ENCODE peak calls at places on chromosomes 16 and 17, in nine cellular contexts. A, I, X, O, C, R, D, Q and N are unnamed samples.

GRCh38 chr17:19683117-19683516 is 33.3 kb downstream of the SLC47A2 start:
- DNase-seq in A (peak; percentile 4), I (no peak), X (no peak), O (no peak), C (no peak), R (no peak), D (no peak), Q (no peak), N (no peak)

GRCh38 chr16:88320947-88321634 is 61.7 kb upstream of the ZNF469 start:
- DNase-seq in A (no peak), I (no peak), X (no peak), O (no peak), C (no peak), R (no peak), D (no peak), Q (no peak), N (no peak)

GRCh38 chr17:21452377-21453143 is 76.4 kb downstream of the KCNJ12 start:
- DNase-seq in A (no peak), I (peak; percentile 74), X (peak; percentile 77), O (peak; percentile 87), C (peak; percentile 49), R (peak; percentile 19), D (peak; percentile 86), Q (peak; percentile 61), N (peak; percentile 26)

GRCh38 chr16:31181102-31181830 is 1.3 kb downstream of the FUS start:
- DNase-seq in A (peak; percentile 52), I (peak; percentile 62), X (no peak), O (peak; percentile 53), C (peak; percentile 36), R (no peak), D (peak; percentile 29), Q (peak; percentile 54), N (no peak)

GRCh38 chr16:85204242-85205010 is 92.2 kb upstream of the CIBAR2 start:
- DNase-seq in A (no peak), I (no peak), X (no peak), O (peak; percentile 76), C (no peak), R (no peak), D (peak; percentile 89), Q (peak; percentile 31), N (no peak)

GRCh38 chr17:39597372-39598046 is 10.2 kb downstream of the NEUROD2 start:
- DNase-seq in A (no peak), I (no peak), X (no peak), O (no peak), C (no peak), R (no peak), D (no peak), Q (no peak), N (no peak)

GRCh38 chr16:23999663-24000062 is 163.9 kb downstream of the PRKCB start:
- DNase-seq in A (no peak), I (no peak), X (no peak), O (no peak), C (no peak), R (no peak), D (no peak), Q (no peak), N (no peak)

GRCh38 chr17:47869114-47869513 is 18.2 kb upstream of the SP6 start:
- DNase-seq in A (no peak), I (no peak), X (no peak), O (no peak), C (no peak), R (no peak), D (no peak), Q (no peak), N (no peak)

GRCh38 chr16:29784901-29785500 is 5.5 kb upstream of the KIF22 start:
- DNase-seq in A (peak; percentile 67), I (peak; percentile 88), X (peak; percentile 77), O (peak; percentile 85), C (peak; percentile 79), R (no peak), D (peak; percentile 53), Q (peak; percentile 82), N (peak; percentile 62)

GRCh38 chr17:41766135-41766534 is 20.4 kb downstream of the JUP start:
- DNase-seq in A (no peak), I (no peak), X (no peak), O (no peak), C (no peak), R (no peak), D (no peak), Q (no peak), N (no peak)

GRCh38 chr16:20898938-20899502 is 1.1 kb downstream of the DCUN1D3 start:
- DNase-seq in A (no peak), I (no peak), X (peak; percentile 57), O (peak; percentile 78), C (no peak), R (no peak), D (peak; percentile 55), Q (no peak), N (no peak)

GRCh38 chr16:2237552-2238395 is 1.5 kb downstream of the DNASE1L2 start:
- DNase-seq in A (no peak), I (no peak), X (no peak), O (no peak), C (no peak), R (no peak), D (no peak), Q (no peak), N (no peak)

GRCh38 chr17:21039839-21040575 is 2.8 kb downstream of the USP22 start:
- DNase-seq in A (no peak), I (no peak), X (no peak), O (peak; percentile 76), C (no peak), R (no peak), D (peak; percentile 48), Q (no peak), N (no peak)

GRCh38 chr16:11615756-11616447 is 29.2 kb upstream of the LITAF start:
- DNase-seq in A (no peak), I (no peak), X (no peak), O (no peak), C (no peak), R (no peak), D (no peak), Q (no peak), N (no peak)

GRCh38 chr16:50244504-50245416 is 21.6 kb upstream of the ADCY7 start:
- DNase-seq in A (peak; percentile 84), I (no peak), X (no peak), O (no peak), C (no peak), R (no peak), D (no peak), Q (no peak), N (no peak)
- H3K27ac ChIP-seq in A (peak overlapping the region; percentile 96), I (no peak overlapping the region), X (no peak overlapping the region), O (no peak overlapping the region), C (no peak overlapping the region), R (peak overlapping the region; percentile 99), D (no peak overlapping the region), Q (no peak overlapping the region), N (no peak overlapping the region)

GRCh38 chr17:52147872-52148271 is 10.6 kb downstream of the CA10 start:
- DNase-seq in A (no peak), I (no peak), X (no peak), O (no peak), C (no peak), R (no peak), D (no peak), Q (no peak), N (no peak)
- H3K27ac ChIP-seq in A (peak overlapping the region; percentile 77), I (no peak overlapping the region), X (no peak overlapping the region), O (no peak overlapping the region), C (no peak overlapping the region), R (peak overlapping the region; percentile 75), D (no peak overlapping the region), Q (no peak overlapping the region), N (no peak overlapping the region)

DNA sequence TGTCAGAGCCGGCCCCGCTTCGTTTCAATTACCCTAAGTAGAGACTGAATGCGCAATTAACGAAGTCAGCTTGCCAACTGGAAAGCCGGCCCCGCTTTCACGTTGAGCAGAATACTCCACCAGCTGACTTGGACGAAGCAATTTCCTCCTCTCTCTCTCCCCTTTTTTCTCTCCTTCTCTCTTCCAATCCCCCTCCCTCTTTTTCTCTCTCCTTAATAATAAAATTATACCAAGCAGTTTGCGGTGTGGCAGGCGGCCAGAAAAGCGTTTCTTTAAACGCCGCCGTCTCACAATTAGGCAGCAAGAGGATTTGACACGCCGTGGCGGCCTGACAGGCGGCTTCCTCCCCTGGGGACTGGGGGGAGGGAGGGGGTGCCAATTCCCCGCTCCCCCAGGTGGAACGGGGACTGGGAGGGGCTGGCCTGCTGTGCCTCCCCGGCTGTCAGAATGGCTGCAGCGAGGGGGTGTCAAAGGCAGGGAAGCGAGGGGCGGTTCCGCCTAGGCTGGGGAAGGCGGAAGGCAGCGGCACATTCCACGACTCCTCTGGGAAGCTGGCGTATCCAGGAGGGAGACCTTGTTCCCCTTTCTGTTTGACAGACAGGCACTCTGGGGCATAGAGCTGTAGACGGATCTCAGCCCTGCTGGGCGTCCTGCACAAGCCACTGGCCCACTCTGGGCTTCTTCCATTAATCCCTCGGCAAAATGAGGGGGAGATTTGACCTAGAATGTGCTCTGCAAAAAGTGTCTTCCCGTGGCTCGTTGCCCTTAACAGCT is 52.8 kb downstream of the SREBF1 start:
- DNase-seq in A (no peak), I (no peak), X (no peak), O (peak; percentile 81), C (peak; percentile 66), R (no peak), D (peak; percentile 64), Q (peak; percentile 66), N (no peak)
- H3K27ac ChIP-seq in A (no peak overlapping the region), I (no peak overlapping the region), X (peak overlapping the region; percentile 41), O (peak overlapping the region; percentile 96), C (peak overlapping the region; percentile 95), R (peak overlapping the region; percentile 18), D (no peak overlapping the region), Q (peak overlapping the region; percentile 80), N (peak overlapping the region; percentile 90)

GRCh38 chr17:57861000-57861736 is 11.3 kb upstream of the MRPS23 start:
- DNase-seq in A (no peak), I (peak; percentile 89), X (peak; percentile 83), O (no peak), C (peak; percentile 64), R (no peak), D (peak; percentile 55), Q (peak; percentile 79), N (no peak)

GRCh38 chr17:57862410-57862989 is 12.7 kb upstream of the MRPS23 start:
- DNase-seq in A (no peak), I (no peak), X (no peak), O (no peak), C (no peak), R (no peak), D (no peak), Q (no peak), N (no peak)

GRCh38 chr17:57864273-57864672 is 14.4 kb upstream of the MRPS23 start:
- DNase-seq in A (no peak), I (peak; percentile 27), X (no peak), O (no peak), C (no peak), R (no peak), D (no peak), Q (no peak), N (no peak)

GRCh38 chr17:57861737-57862409 is 12.0 kb upstream of the MRPS23 start:
- DNase-seq in A (peak; percentile 81), I (peak; percentile 88), X (peak; percentile 87), O (peak; percentile 46), C (peak; percentile 78), R (no peak), D (peak; percentile 56), Q (peak; percentile 81), N (no peak)

DNA sequence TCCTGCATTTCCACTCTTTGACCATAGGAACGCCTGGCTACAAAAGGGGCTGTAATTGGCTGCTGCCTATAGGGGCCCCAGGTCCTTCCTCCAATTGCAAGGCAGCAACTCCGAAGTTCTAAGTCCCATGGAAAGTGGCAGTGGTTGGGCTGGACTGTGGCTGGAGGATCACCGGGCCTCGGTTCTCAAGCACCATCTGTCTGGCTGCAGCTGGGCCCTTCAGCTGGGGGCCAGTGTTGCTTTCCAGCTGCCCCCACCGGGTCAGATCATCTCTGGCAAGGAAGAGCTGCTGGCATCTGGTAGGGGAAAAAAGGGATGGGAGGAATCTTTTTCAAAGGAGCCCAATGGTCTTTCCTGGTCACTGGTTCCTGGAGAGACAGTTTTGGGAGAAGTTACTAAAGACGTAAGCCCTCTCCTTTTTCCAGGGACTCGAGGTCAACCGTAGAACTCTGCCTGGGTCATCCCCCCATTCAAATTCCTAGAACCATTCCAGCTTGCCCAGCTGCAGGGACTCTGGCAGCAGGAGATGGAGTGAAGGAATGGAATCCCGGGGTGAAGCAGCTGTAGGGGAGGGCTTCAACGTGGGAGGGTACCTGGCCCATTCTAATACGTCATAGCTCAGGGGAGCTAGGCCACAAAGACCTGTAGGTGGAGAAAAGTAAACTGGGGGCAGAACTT is 13.3 kb upstream of the MRPS23 start:
- DNase-seq in A (no peak), I (no peak), X (no peak), O (no peak), C (no peak), R (no peak), D (no peak), Q (no peak), N (peak; percentile 66)
- H3K27ac ChIP-seq in A (no peak overlapping the region), I (no peak overlapping the region), X (peak overlapping the region; percentile 86), O (no peak overlapping the region), C (peak overlapping the region; percentile 81), R (no peak overlapping the region), D (no peak overlapping the region), Q (no peak overlapping the region), N (peak overlapping the region; percentile 18)